ENCODE peak calls at places on chromosomes 6 and 20, in eight cellular contexts. U is fibroblast of lung, Q is IMR-90, K is GM23248, G is HepG2, H is PC-3, J is GM12878, E is mesenchymal stem cell. T is an unnamed sample.
A peak's percentile ranks its signal among the peaks of the same experiment; 100 is the strongest.

GRCh38 chr6:24183584-24183983 is 57.6 kb downstream of the NRSN1 start:
- DNase-seq in G (no peak), U (no peak), E (no peak), Q (no peak), H (no peak), K (no peak), J (no peak), T (no peak)

GRCh38 chr6:35146453-35146852 is 5.3 kb upstream of the TCP11 start:
- DNase-seq in E (peak; percentile 59), Q (peak; percentile 55), H (peak; percentile 81), J (no peak), K (peak; percentile 70), U (peak; percentile 65), G (peak; percentile 63), T (peak; percentile 47)

GRCh38 chr20:5844063-5844681 is 94.0 kb downstream of the SHLD1 start:
- DNase-seq in J (peak; percentile 78), K (peak; percentile 67), H (peak; percentile 76), U (peak; percentile 33), E (peak; percentile 81), Q (peak; percentile 28), G (peak; percentile 56), T (no peak)

GRCh38 chr6:87522686-87523085 is 49.9 kb downstream of the SLC35A1 start:
- DNase-seq in E (no peak), J (no peak), U (peak; percentile 56), H (no peak), G (no peak), K (no peak), Q (peak; percentile 73), T (no peak)

GRCh38 chr20:40506567-40506966 is 182.5 kb downstream of the MAFB start:
- DNase-seq in H (peak; percentile 32), G (peak; percentile 37), E (peak; percentile 97), J (no peak), Q (peak; percentile 80), K (peak; percentile 100), U (peak; percentile 99), T (peak; percentile 34)

GRCh38 chr6:81450180-81450579 is 302.3 kb downstream of the TENT5A start:
- DNase-seq in J (no peak), H (peak; percentile 8), U (peak; percentile 16), E (peak; percentile 21), G (peak; percentile 15), Q (peak; percentile 67), K (peak; percentile 90), T (no peak)

GRCh38 chr6:40185486-40185885 is 251.2 kb upstream of the MOCS1 start:
- DNase-seq in G (no peak), K (no peak), U (no peak), E (no peak), J (no peak), H (no peak), Q (no peak), T (no peak)

GRCh38 chr6:68633654-68634502 is 1.2 kb upstream of the ADGRB3 start:
- DNase-seq in K (no peak), H (no peak), U (no peak), Q (no peak), E (peak; percentile 6), J (no peak), G (no peak), T (no peak)

GRCh38 chr6:37373822-37374514 is 20.2 kb downstream of the RNF8 start:
- DNase-seq in E (no peak), G (no peak), U (peak; percentile 36), H (no peak), K (peak; percentile 25), Q (no peak), J (no peak), T (peak; percentile 40)

GRCh38 chr6:94270040-94270689 is 850.8 kb upstream of the EPHA7 start:
- DNase-seq in Q (no peak), U (no peak), G (no peak), J (no peak), K (no peak), H (no peak), E (peak; percentile 3), T (no peak)

GRCh38 chr20:7232796-7233195 is 465.3 kb downstream of the BMP2 start:
- DNase-seq in K (no peak), E (no peak), U (no peak), J (no peak), Q (no peak), G (no peak), H (peak; percentile 22), T (no peak)

GRCh38 chr20:14219801-14220461 is 117.5 kb downstream of the FLRT3 start:
- DNase-seq in G (no peak), K (no peak), U (no peak), Q (no peak), E (no peak), J (no peak), H (peak; percentile 81), T (no peak)

GRCh38 chr6:25359191-25359861 is 80.2 kb downstream of the CARMIL1 start:
- DNase-seq in E (peak; percentile 3), K (peak; percentile 88), U (peak; percentile 76), G (no peak), Q (peak; percentile 50), J (no peak), H (peak; percentile 70), T (no peak)

GRCh38 chr20:19806806-19807691 is 49.0 kb downstream of the RIN2 start:
- DNase-seq in G (no peak), E (no peak), U (peak; percentile 49), J (no peak), H (peak; percentile 71), Q (peak; percentile 35), K (no peak), T (peak; percentile 79)

GRCh38 chr6:33092385-33092784 is 16.6 kb downstream of the HLA-DPB1 start:
- DNase-seq in U (no peak), Q (no peak), H (no peak), K (no peak), E (no peak), J (no peak), G (no peak), T (no peak)

GRCh38 chr20:38123021-38123587 is 42.0 kb downstream of the TGM2 start:
- DNase-seq in E (peak; percentile 90), G (peak; percentile 78), U (peak; percentile 73), K (peak; percentile 73), J (no peak), Q (peak; percentile 78), H (no peak), T (peak; percentile 57)

GRCh38 chr6:143368426-143368825 is 82.1 kb downstream of the ADAT2 start:
- DNase-seq in K (peak; percentile 75), G (no peak), H (peak; percentile 22), J (peak; percentile 56), Q (peak; percentile 77), E (peak; percentile 31), U (peak; percentile 44), T (no peak)

GRCh38 chr6:18323935-18324707 is 59.8 kb upstream of the DEK start:
- DNase-seq in U (peak; percentile 68), K (peak; percentile 72), H (peak; percentile 78), E (peak; percentile 56), Q (peak; percentile 61), G (peak; percentile 54), J (no peak), T (peak; percentile 69)

GRCh38 chr6:129598244-129599187 is 111.5 kb downstream of the ARHGAP18 start:
- DNase-seq in K (peak; percentile 82), Q (peak; percentile 84), J (peak; percentile 76), E (peak; percentile 80), H (peak; percentile 81), G (peak; percentile 67), U (peak; percentile 91), T (peak; percentile 87)

GRCh38 chr6:31180500-31180899 is 10.0 kb upstream of the POU5F1 start:
- DNase-seq in J (no peak), G (no peak), Q (no peak), K (no peak), U (peak; percentile 82), H (no peak), E (no peak), T (peak; percentile 89)

GRCh38 chr6:31179042-31179386 is 8.5 kb upstream of the POU5F1 start:
- DNase-seq in E (no peak), J (no peak), H (no peak), U (no peak), Q (no peak), K (no peak), G (no peak), T (no peak)

GRCh38 chr6:31178143-31179041 is 7.9 kb upstream of the POU5F1 start:
- DNase-seq in E (no peak), Q (no peak), U (no peak), J (no peak), G (no peak), K (no peak), H (no peak), T (peak; percentile 29)

GRCh38 chr6:31175961-31176360 is 5.5 kb upstream of the POU5F1 start:
- DNase-seq in G (no peak), J (no peak), Q (peak; percentile 69), U (peak; percentile 77), K (peak; percentile 69), H (no peak), E (no peak), T (no peak)

DNA sequence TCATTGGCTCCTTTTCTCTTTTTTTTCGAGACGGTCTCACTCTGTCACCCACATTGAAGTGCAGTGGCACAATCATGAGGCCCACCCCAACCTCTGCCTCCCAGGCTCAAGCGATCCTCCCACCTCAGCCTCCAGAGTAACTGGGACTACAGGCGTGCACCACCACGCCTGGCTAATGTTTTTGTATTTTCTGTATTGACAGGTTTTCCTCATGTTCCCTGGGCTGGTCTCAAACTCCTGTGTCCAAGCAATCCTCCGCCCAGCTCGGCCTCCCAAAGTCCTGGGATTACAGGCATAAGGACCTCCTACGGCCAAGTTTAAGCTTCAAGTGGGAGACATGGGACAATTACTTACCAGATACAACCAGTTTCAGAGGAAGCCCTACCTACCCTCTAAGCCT is 9.4 kb upstream of the POU5F1 start:
- DNase-seq in U (no peak), Q (no peak), H (no peak), K (no peak), J (no peak), E (no peak), G (no peak), T (no peak)
- H3K4me2 ChIP-seq in U (no peak overlapping the region), Q (no peak overlapping the region), H (no peak overlapping the region), K (no peak overlapping the region), J (no peak overlapping the region), E (no peak overlapping the region), G (no peak overlapping the region), T (peak overlapping the region; percentile 5)

DNA sequence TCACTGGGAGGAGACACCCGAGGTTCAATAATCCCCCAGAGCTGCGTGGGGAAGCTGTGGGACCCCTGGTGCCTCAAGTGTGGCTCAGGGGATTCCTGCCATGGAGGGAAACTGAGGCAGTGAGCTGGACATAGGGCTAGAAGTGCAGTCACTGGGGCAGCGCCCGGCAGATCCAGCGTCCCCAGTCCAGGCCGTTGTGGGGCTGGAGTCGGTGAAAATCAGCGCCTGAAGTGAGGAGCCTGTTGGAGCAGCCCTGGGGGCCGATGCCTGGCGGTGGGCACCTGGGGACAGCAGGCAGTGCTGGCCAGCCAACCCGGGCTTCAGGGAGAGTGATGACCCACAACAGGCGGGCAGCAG is 2.2 kb upstream of the COL9A3 start:
- DNase-seq in G (no peak), H (no peak), U (no peak), Q (no peak), E (no peak), J (no peak), K (no peak), T (no peak)
- H3K9ac ChIP-seq in G (peak overlapping the region; percentile 72), H (no peak overlapping the region), U (no peak overlapping the region), Q (no peak overlapping the region), E (no peak overlapping the region), J (no peak overlapping the region), K (no peak overlapping the region), T (no peak overlapping the region)

GRCh38 chr20:51427625-51428291 is 114.8 kb downstream of the NFATC2 start:
- DNase-seq in G (no peak), J (no peak), K (no peak), U (no peak), E (no peak), Q (no peak), H (no peak), T (no peak)
- H3K4me2 ChIP-seq in G (peak overlapping the region; percentile 60), J (no peak overlapping the region), K (no peak overlapping the region), U (no peak overlapping the region), E (no peak overlapping the region), Q (no peak overlapping the region), H (no peak overlapping the region), T (no peak overlapping the region)

GRCh38 chr20:24970743-24971142 is 21.7 kb downstream of the CST7 start:
- DNase-seq in Q (no peak), H (no peak), U (no peak), G (no peak), E (no peak), K (no peak), J (no peak), T (no peak)
- H3K9ac ChIP-seq in Q (no peak overlapping the region), H (no peak overlapping the region), U (no peak overlapping the region), G (no peak overlapping the region), E (no peak overlapping the region), K (no peak overlapping the region), J (no peak overlapping the region), T (no peak overlapping the region)

T was measured in endothelial cell of umbilical vein.